ENCODE peak calls at places on chromosome 10, in eight cellular contexts. W is stimulated activated CD4-positive, alpha-beta T cell treated with anti-CD3 and anti-CD28 coated beads, Interleukin-2, amount 100 ng/mL, for 24 hours; C is lower leg skin; Q is HTR-8/SVneo; G is foreskin keratinocyte; H is B cell; Y is HS-5; O is COR-L47. L is an unnamed sample.

GRCh38 chr10:124842721-124843120 is 41.1 kb downstream of the ABRAXAS2 start:
- DNase-seq in H (no peak), C (no peak), W (no peak), Q (no peak), G (no peak), O (no peak), Y (no peak), L (no peak)

GRCh38 chr10:43203491-43204393 is 63.1 kb downstream of the RASGEF1A start:
- DNase-seq in Q (no peak), W (peak), G (peak), C (peak), O (no peak), H (peak), Y (no peak), L (no peak)

GRCh38 chr10:119370972-119371703 is 163.8 kb downstream of the GRK5 start:
- DNase-seq in Q (no peak), C (peak), Y (peak), H (no peak), W (no peak), G (no peak), O (no peak), L (no peak)

GRCh38 chr10:70528726-70529362 is 50.3 kb downstream of the PALD1 start:
- DNase-seq in Y (no peak), O (no peak), Q (peak), C (no peak), H (no peak), W (no peak), G (peak), L (no peak)

GRCh38 chr10:52146766-52147165 is 167.3 kb upstream of the DKK1 start:
- DNase-seq in W (no peak), C (no peak), Y (no peak), G (no peak), Q (no peak), O (no peak), H (no peak), L (no peak)

GRCh38 chr10:62352356-62352963 is 21.7 kb upstream of the ZNF365 start:
- DNase-seq in Y (no peak), C (no peak), O (no peak), W (peak), H (no peak), G (peak), Q (no peak), L (no peak)

GRCh38 chr10:131870411-131870810 is 30.4 kb upstream of the PPP2R2D start:
- DNase-seq in C (no peak), Y (no peak), Q (no peak), H (no peak), W (no peak), O (no peak), G (peak), L (no peak)

GRCh38 chr10:128147064-128147463 is 20.8 kb upstream of the MKI67 start:
- DNase-seq in C (no peak), G (peak), Q (no peak), Y (no peak), W (peak), H (peak), O (no peak), L (no peak)

GRCh38 chr10:131043039-131043691 is 268.4 kb downstream of the TCERG1L start:
- DNase-seq in G (peak), O (no peak), W (no peak), H (no peak), Y (no peak), C (peak), Q (peak), L (no peak)

GRCh38 chr10:77513783-77514331 is 123.8 kb downstream of the KCNMA1 start:
- DNase-seq in Y (peak), W (no peak), C (no peak), G (peak), Q (peak), H (no peak), O (no peak), L (no peak)

GRCh38 chr10:79391231-79392019 is 44.2 kb downstream of the PPIF start:
- DNase-seq in W (no peak), Q (no peak), C (peak), H (no peak), G (no peak), Y (no peak), O (no peak), L (no peak)

GRCh38 chr10:119595134-119595714 is 1.5 kb downstream of the TIAL1 start:
- DNase-seq in O (no peak), Y (peak), G (peak), H (no peak), W (no peak), Q (no peak), C (no peak), L (no peak)

GRCh38 chr10:90193240-90193985 is 492.0 kb downstream of the KIF20B start:
- DNase-seq in W (no peak), G (peak), Q (no peak), H (no peak), Y (peak), O (no peak), C (no peak), L (no peak)

GRCh38 chr10:63760034-63760707 is 239.0 kb downstream of the REEP3 start:
- DNase-seq in Y (no peak), O (no peak), C (no peak), H (no peak), Q (no peak), W (no peak), G (no peak), L (no peak)

GRCh38 chr10:92268763-92269162 is 22.1 kb downstream of the CPEB3 start:
- DNase-seq in C (no peak), O (no peak), H (no peak), W (no peak), Y (no peak), Q (no peak), G (no peak), L (no peak)

GRCh38 chr10:29120216-29120615 is 168.7 kb upstream of the LYZL1 start:
- DNase-seq in O (no peak), H (no peak), Y (no peak), G (peak), W (no peak), Q (peak), C (no peak), L (no peak)

GRCh38 chr10:33913194-33913593 is 578.7 kb upstream of the NRP1 start:
- DNase-seq in C (no peak), Q (no peak), G (peak), H (no peak), O (no peak), W (no peak), Y (no peak), L (no peak)

GRCh38 chr10:60810437-60811182 is 32.3 kb downstream of the CDK1 start:
- DNase-seq in C (no peak), Q (no peak), G (peak), W (no peak), H (no peak), O (no peak), Y (no peak), L (no peak)

GRCh38 chr10:30096564-30096963 is 37.2 kb upstream of the JCAD start:
- DNase-seq in Y (no peak), G (no peak), Q (no peak), W (no peak), H (no peak), O (no peak), C (no peak), L (no peak)

GRCh38 chr10:26621889-26622681 is 75.4 kb upstream of the PDSS1 start:
- DNase-seq in C (peak), H (peak), G (peak), Y (no peak), Q (no peak), W (peak), O (no peak), L (no peak)

GRCh38 chr10:67657775-67658174 is 38.2 kb downstream of the CTNNA3 start:
- DNase-seq in O (no peak), W (no peak), H (no peak), Y (no peak), G (no peak), C (no peak), Q (no peak), L (no peak)